ENCODE peak calls at places on chromosomes 7 and 10, in five cellular contexts. One of them, this sample, is unnamed.
A peak's percentile ranks its signal among the peaks of the same experiment; 100 is the strongest.

GRCh38 chr7:106110885-106111670 is 1.0 kb downstream of the SYPL1 start:
- DNase-seq in BE2C: no peak
- DNase-seq in AG10803: peak; percentile 36
- DNase-seq in progenitor cell of endocrine pancreas: no peak
- DNase-seq in cardiac muscle cell: peak; percentile 20
- DNase-seq in this sample: no peak

GRCh38 chr10:34800624-34801023 is 14.5 kb downstream of the PARD3 start:
- DNase-seq in BE2C: no peak
- DNase-seq in AG10803: no peak
- DNase-seq in progenitor cell of endocrine pancreas: no peak
- DNase-seq in cardiac muscle cell: no peak
- DNase-seq in this sample: no peak

GRCh38 chr7:41579961-41580935 is 122.6 kb downstream of the INHBA start:
- DNase-seq in BE2C: no peak
- DNase-seq in AG10803: peak; percentile 98
- DNase-seq in progenitor cell of endocrine pancreas: no peak
- DNase-seq in cardiac muscle cell: peak; percentile 76
- DNase-seq in this sample: no peak

GRCh38 chr10:12042409-12042796 is 206 bp downstream of the UPF2 start:
- DNase-seq in BE2C: peak; percentile 25
- DNase-seq in AG10803: no peak
- DNase-seq in progenitor cell of endocrine pancreas: peak; percentile 31
- DNase-seq in cardiac muscle cell: peak; percentile 31
- DNase-seq in this sample: no peak

GRCh38 chr7:114160925-114161324 is 242.1 kb upstream of the PPP1R3A start:
- DNase-seq in BE2C: no peak
- DNase-seq in AG10803: no peak
- DNase-seq in progenitor cell of endocrine pancreas: no peak
- DNase-seq in cardiac muscle cell: no peak
- DNase-seq in this sample: no peak

GRCh38 chr7:40499718-40500117 is 364.9 kb downstream of the SUGCT start:
- DNase-seq in BE2C: no peak
- DNase-seq in AG10803: peak; percentile 70
- DNase-seq in progenitor cell of endocrine pancreas: no peak
- DNase-seq in cardiac muscle cell: no peak
- DNase-seq in this sample: no peak

GRCh38 chr10:125205431-125205830 is 45.1 kb upstream of the CTBP2 start:
- DNase-seq in BE2C: no peak
- DNase-seq in AG10803: no peak
- DNase-seq in progenitor cell of endocrine pancreas: no peak
- DNase-seq in cardiac muscle cell: no peak
- DNase-seq in this sample: no peak

GRCh38 chr10:132606031-132606491 is 68.5 kb downstream of the INPP5A start:
- DNase-seq in BE2C: no peak
- DNase-seq in AG10803: no peak
- DNase-seq in progenitor cell of endocrine pancreas: no peak
- DNase-seq in cardiac muscle cell: no peak
- DNase-seq in this sample: no peak

GRCh38 chr10:70619271-70620019 is 16.9 kb upstream of the PRF1 start:
- DNase-seq in BE2C: no peak
- DNase-seq in AG10803: peak; percentile 48
- DNase-seq in progenitor cell of endocrine pancreas: no peak
- DNase-seq in cardiac muscle cell: peak; percentile 55
- DNase-seq in this sample: no peak

GRCh38 chr10:12508165-12508564 is 158.8 kb downstream of the CAMK1D start:
- DNase-seq in BE2C: no peak
- DNase-seq in AG10803: no peak
- DNase-seq in progenitor cell of endocrine pancreas: no peak
- DNase-seq in cardiac muscle cell: no peak
- DNase-seq in this sample: no peak

GRCh38 chr10:97494151-97494550 is 4.1 kb downstream of the MMS19 start:
- DNase-seq in BE2C: no peak
- DNase-seq in AG10803: no peak
- DNase-seq in progenitor cell of endocrine pancreas: no peak
- DNase-seq in cardiac muscle cell: peak; percentile 11
- DNase-seq in this sample: no peak

GRCh38 chr10:29554660-29555059 is 80.1 kb downstream of the SVIL start:
- DNase-seq in BE2C: no peak
- DNase-seq in AG10803: peak; percentile 38
- DNase-seq in progenitor cell of endocrine pancreas: no peak
- DNase-seq in cardiac muscle cell: peak; percentile 23
- DNase-seq in this sample: no peak

GRCh38 chr7:95434501-95435421 is at the start of gene PON2:
- DNase-seq in BE2C: peak; percentile 80
- DNase-seq in AG10803: peak; percentile 78
- DNase-seq in progenitor cell of endocrine pancreas: peak; percentile 68
- DNase-seq in cardiac muscle cell: peak; percentile 92
- DNase-seq in this sample: peak; percentile 93

GRCh38 chr10:15262036-15262713 is 93.7 kb upstream of the NMT2 start:
- DNase-seq in BE2C: no peak
- DNase-seq in AG10803: peak; percentile 42
- DNase-seq in progenitor cell of endocrine pancreas: no peak
- DNase-seq in cardiac muscle cell: peak; percentile 57
- DNase-seq in this sample: no peak
- TF ChIP-seq CTCF in BE2C: no peak
- TF ChIP-seq CTCF in AG10803: peak; percentile 56
- TF ChIP-seq CTCF in progenitor cell of endocrine pancreas: peak; percentile 32
- TF ChIP-seq CTCF in cardiac muscle cell: peak; percentile 40
- TF ChIP-seq CTCF in this sample: peak; percentile 51

GRCh38 chr7:23712368-23713284 is 2.6 kb downstream of the STK31 start:
- DNase-seq in BE2C: no peak
- DNase-seq in AG10803: peak; percentile 69
- DNase-seq in progenitor cell of endocrine pancreas: no peak
- DNase-seq in cardiac muscle cell: peak; percentile 77
- DNase-seq in this sample: no peak
- TF ChIP-seq CTCF in BE2C: peak; percentile 56
- TF ChIP-seq CTCF in AG10803: peak; percentile 64
- TF ChIP-seq CTCF in progenitor cell of endocrine pancreas: peak; percentile 83
- TF ChIP-seq CTCF in cardiac muscle cell: peak; percentile 48
- TF ChIP-seq CTCF in this sample: peak; percentile 91

GRCh38 chr7:81449105-81449504 is 320.7 kb downstream of the HGF start:
- DNase-seq in BE2C: no peak
- DNase-seq in AG10803: no peak
- DNase-seq in progenitor cell of endocrine pancreas: no peak
- DNase-seq in cardiac muscle cell: no peak
- DNase-seq in this sample: no peak

GRCh38 chr7:81446212-81446611 is 323.6 kb downstream of the HGF start:
- DNase-seq in BE2C: no peak
- DNase-seq in AG10803: no peak
- DNase-seq in progenitor cell of endocrine pancreas: no peak
- DNase-seq in cardiac muscle cell: no peak
- DNase-seq in this sample: no peak

GRCh38 chr7:81441750-81442149 is 328.1 kb downstream of the HGF start:
- DNase-seq in BE2C: no peak
- DNase-seq in AG10803: no peak
- DNase-seq in progenitor cell of endocrine pancreas: no peak
- DNase-seq in cardiac muscle cell: no peak
- DNase-seq in this sample: no peak

GRCh38 chr7:81445462-81445861 is 324.4 kb downstream of the HGF start:
- DNase-seq in BE2C: no peak
- DNase-seq in AG10803: no peak
- DNase-seq in progenitor cell of endocrine pancreas: no peak
- DNase-seq in cardiac muscle cell: no peak
- DNase-seq in this sample: no peak

DNA sequence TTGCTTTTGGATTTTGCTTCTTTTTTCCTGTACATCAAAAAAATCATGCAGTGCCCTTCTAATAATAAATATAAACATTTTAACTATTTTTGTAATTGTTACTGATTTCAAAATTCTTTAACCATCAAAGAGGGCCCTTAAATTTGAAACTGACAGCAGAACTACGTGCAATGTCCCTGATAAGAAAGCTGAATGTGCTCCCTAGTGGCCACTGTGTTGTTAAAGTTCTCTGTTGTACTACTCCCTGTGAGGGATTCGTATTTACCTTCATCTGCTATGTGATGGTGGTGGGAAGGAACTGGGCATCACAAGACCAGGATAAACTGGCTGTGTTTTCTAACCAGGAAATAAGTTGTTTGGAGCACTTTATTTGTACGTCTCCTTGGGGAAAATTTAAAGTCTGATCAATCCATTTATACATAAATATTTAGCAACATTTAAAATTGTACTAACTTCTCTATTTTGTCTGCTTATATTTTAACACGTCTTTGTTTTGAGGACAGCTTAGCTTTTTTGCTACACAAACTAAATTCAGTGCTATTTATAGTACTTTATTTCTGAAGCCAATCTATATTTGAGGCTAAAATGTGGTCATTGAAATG is 322.4 kb downstream of the HGF start:
- DNase-seq in BE2C: peak; percentile 51
- DNase-seq in AG10803: peak; percentile 68
- DNase-seq in progenitor cell of endocrine pancreas: no peak
- DNase-seq in cardiac muscle cell: peak; percentile 77
- DNase-seq in this sample: no peak
- TF ChIP-seq CTCF in BE2C: peak; percentile 76
- TF ChIP-seq CTCF in AG10803: peak; percentile 74
- TF ChIP-seq CTCF in progenitor cell of endocrine pancreas: peak; percentile 61
- TF ChIP-seq CTCF in cardiac muscle cell: peak; percentile 53
- TF ChIP-seq CTCF in this sample: peak; percentile 93

DNA sequence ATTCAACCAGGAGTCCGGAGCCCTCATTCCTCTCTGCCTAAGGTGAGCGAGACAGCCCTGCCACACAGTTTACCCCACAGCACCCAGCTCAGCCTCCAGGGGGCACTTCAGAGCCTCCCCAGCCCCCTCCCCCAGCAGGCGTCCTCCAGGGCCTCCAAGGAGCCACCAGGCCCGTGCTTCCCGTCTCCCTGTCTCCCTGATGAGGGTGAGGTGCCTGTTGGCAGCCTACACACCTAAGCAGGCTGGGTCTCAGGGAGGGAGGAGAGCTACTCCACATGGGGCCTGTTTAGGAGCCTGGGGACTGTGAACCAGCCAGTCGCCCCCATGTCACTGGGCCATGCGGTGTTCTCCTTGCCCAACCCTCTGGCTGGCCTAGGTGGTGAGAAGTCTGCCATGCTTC is 28.9 kb upstream of the TRIM8 start:
- DNase-seq in BE2C: peak; percentile 66
- DNase-seq in AG10803: no peak
- DNase-seq in progenitor cell of endocrine pancreas: no peak
- DNase-seq in cardiac muscle cell: no peak
- DNase-seq in this sample: peak; percentile 68
- TF ChIP-seq CTCF in BE2C: peak; percentile 66
- TF ChIP-seq CTCF in AG10803: peak; percentile 45
- TF ChIP-seq CTCF in progenitor cell of endocrine pancreas: peak; percentile 36
- TF ChIP-seq CTCF in cardiac muscle cell: peak; percentile 40
- TF ChIP-seq CTCF in this sample: peak; percentile 57